ENCODE peak calls at places on chromosomes 6 and 20, in nine cellular contexts. One of them, this sample, is unnamed.

GRCh38 chr6:169132361-169132895 is 121.2 kb downstream of the THBS2 start:
- DNase-seq in RWPE2: no peak
- DNase-seq in tibial artery: no peak
- DNase-seq in HCT116: no peak
- DNase-seq in A673: no peak
- DNase-seq in esophagus muscularis mucosa: peak
- DNase-seq in MM.1S: no peak
- DNase-seq in sigmoid colon: no peak
- DNase-seq in astrocyte of the spinal cord: no peak
- DNase-seq in this sample: no peak

GRCh38 chr20:33970229-33970628 is 23.5 kb upstream of the RALY start:
- DNase-seq in RWPE2: peak
- DNase-seq in tibial artery: no peak
- DNase-seq in HCT116: no peak
- DNase-seq in A673: no peak
- DNase-seq in esophagus muscularis mucosa: no peak
- DNase-seq in MM.1S: no peak
- DNase-seq in sigmoid colon: no peak
- DNase-seq in astrocyte of the spinal cord: no peak
- DNase-seq in this sample: no peak

GRCh38 chr6:168440520-168441433 is at the start of gene SMOC2:
- DNase-seq in RWPE2: no peak
- DNase-seq in tibial artery: no peak
- DNase-seq in HCT116: no peak
- DNase-seq in A673: peak
- DNase-seq in esophagus muscularis mucosa: no peak
- DNase-seq in MM.1S: no peak
- DNase-seq in sigmoid colon: no peak
- DNase-seq in astrocyte of the spinal cord: no peak
- DNase-seq in this sample: no peak

GRCh38 chr6:9933674-9934073 is 481.2 kb downstream of the TFAP2A start:
- DNase-seq in RWPE2: no peak
- DNase-seq in tibial artery: no peak
- DNase-seq in HCT116: no peak
- DNase-seq in A673: no peak
- DNase-seq in esophagus muscularis mucosa: no peak
- DNase-seq in MM.1S: no peak
- DNase-seq in sigmoid colon: no peak
- DNase-seq in astrocyte of the spinal cord: peak
- DNase-seq in this sample: no peak

GRCh38 chr6:130047440-130047995 is 29.1 kb downstream of the L3MBTL3 start:
- DNase-seq in RWPE2: no peak
- DNase-seq in tibial artery: no peak
- DNase-seq in HCT116: no peak
- DNase-seq in A673: no peak
- DNase-seq in esophagus muscularis mucosa: no peak
- DNase-seq in MM.1S: no peak
- DNase-seq in sigmoid colon: no peak
- DNase-seq in astrocyte of the spinal cord: no peak
- DNase-seq in this sample: no peak

GRCh38 chr6:155787168-155787567 is 331.5 kb upstream of the NOX3 start:
- DNase-seq in RWPE2: no peak
- DNase-seq in tibial artery: no peak
- DNase-seq in HCT116: no peak
- DNase-seq in A673: no peak
- DNase-seq in esophagus muscularis mucosa: no peak
- DNase-seq in MM.1S: no peak
- DNase-seq in sigmoid colon: no peak
- DNase-seq in astrocyte of the spinal cord: no peak
- DNase-seq in this sample: no peak

GRCh38 chr6:40950986-40951730 is 87.9 kb downstream of the UNC5CL start:
- DNase-seq in RWPE2: no peak
- DNase-seq in tibial artery: no peak
- DNase-seq in HCT116: no peak
- DNase-seq in A673: no peak
- DNase-seq in esophagus muscularis mucosa: no peak
- DNase-seq in MM.1S: no peak
- DNase-seq in sigmoid colon: no peak
- DNase-seq in astrocyte of the spinal cord: peak
- DNase-seq in this sample: no peak

GRCh38 chr6:2020909-2021308 is 224.5 kb downstream of the GMDS start:
- DNase-seq in RWPE2: no peak
- DNase-seq in tibial artery: no peak
- DNase-seq in HCT116: no peak
- DNase-seq in A673: peak
- DNase-seq in esophagus muscularis mucosa: no peak
- DNase-seq in MM.1S: no peak
- DNase-seq in sigmoid colon: no peak
- DNase-seq in astrocyte of the spinal cord: peak
- DNase-seq in this sample: no peak

GRCh38 chr20:57953638-57954037 is 243.8 kb upstream of the PMEPA1 start:
- DNase-seq in RWPE2: no peak
- DNase-seq in tibial artery: no peak
- DNase-seq in HCT116: no peak
- DNase-seq in A673: peak
- DNase-seq in esophagus muscularis mucosa: no peak
- DNase-seq in MM.1S: no peak
- DNase-seq in sigmoid colon: no peak
- DNase-seq in astrocyte of the spinal cord: peak
- DNase-seq in this sample: no peak

GRCh38 chr20:22775671-22776139 is 191.3 kb upstream of the FOXA2 start:
- DNase-seq in RWPE2: peak
- DNase-seq in tibial artery: no peak
- DNase-seq in HCT116: peak
- DNase-seq in A673: no peak
- DNase-seq in esophagus muscularis mucosa: no peak
- DNase-seq in MM.1S: no peak
- DNase-seq in sigmoid colon: no peak
- DNase-seq in astrocyte of the spinal cord: peak
- DNase-seq in this sample: no peak

GRCh38 chr6:122184260-122184934 is 215.1 kb upstream of the HSF2 start:
- DNase-seq in RWPE2: no peak
- DNase-seq in tibial artery: no peak
- DNase-seq in HCT116: peak
- DNase-seq in A673: peak
- DNase-seq in esophagus muscularis mucosa: no peak
- DNase-seq in MM.1S: no peak
- DNase-seq in sigmoid colon: no peak
- DNase-seq in astrocyte of the spinal cord: peak
- DNase-seq in this sample: no peak
- TF ChIP-seq CTCF in RWPE2: peak
- TF ChIP-seq CTCF in tibial artery: peak
- TF ChIP-seq CTCF in HCT116: peak
- TF ChIP-seq CTCF in A673: peak
- TF ChIP-seq CTCF in esophagus muscularis mucosa: peak
- TF ChIP-seq CTCF in MM.1S: no peak
- TF ChIP-seq CTCF in sigmoid colon: peak
- TF ChIP-seq CTCF in astrocyte of the spinal cord: peak
- TF ChIP-seq CTCF in this sample: no peak

GRCh38 chr20:62705626-62706025 is 3.0 kb upstream of the NTSR1 start:
- DNase-seq in RWPE2: peak
- DNase-seq in tibial artery: no peak
- DNase-seq in HCT116: no peak
- DNase-seq in A673: no peak
- DNase-seq in esophagus muscularis mucosa: no peak
- DNase-seq in MM.1S: no peak
- DNase-seq in sigmoid colon: no peak
- DNase-seq in astrocyte of the spinal cord: no peak
- DNase-seq in this sample: no peak

GRCh38 chr20:62702886-62703852 is 5.5 kb upstream of the NTSR1 start:
- DNase-seq in RWPE2: peak
- DNase-seq in tibial artery: no peak
- DNase-seq in HCT116: peak
- DNase-seq in A673: peak
- DNase-seq in esophagus muscularis mucosa: no peak
- DNase-seq in MM.1S: no peak
- DNase-seq in sigmoid colon: peak
- DNase-seq in astrocyte of the spinal cord: peak
- DNase-seq in this sample: no peak

GRCh38 chr20:62703853-62704228 is 4.8 kb upstream of the NTSR1 start:
- DNase-seq in RWPE2: no peak
- DNase-seq in tibial artery: no peak
- DNase-seq in HCT116: no peak
- DNase-seq in A673: no peak
- DNase-seq in esophagus muscularis mucosa: no peak
- DNase-seq in MM.1S: no peak
- DNase-seq in sigmoid colon: no peak
- DNase-seq in astrocyte of the spinal cord: peak
- DNase-seq in this sample: no peak

GRCh38 chr20:62706344-62706743 is 2.3 kb upstream of the NTSR1 start:
- DNase-seq in RWPE2: no peak
- DNase-seq in tibial artery: no peak
- DNase-seq in HCT116: no peak
- DNase-seq in A673: no peak
- DNase-seq in esophagus muscularis mucosa: no peak
- DNase-seq in MM.1S: no peak
- DNase-seq in sigmoid colon: no peak
- DNase-seq in astrocyte of the spinal cord: no peak
- DNase-seq in this sample: no peak

DNA sequence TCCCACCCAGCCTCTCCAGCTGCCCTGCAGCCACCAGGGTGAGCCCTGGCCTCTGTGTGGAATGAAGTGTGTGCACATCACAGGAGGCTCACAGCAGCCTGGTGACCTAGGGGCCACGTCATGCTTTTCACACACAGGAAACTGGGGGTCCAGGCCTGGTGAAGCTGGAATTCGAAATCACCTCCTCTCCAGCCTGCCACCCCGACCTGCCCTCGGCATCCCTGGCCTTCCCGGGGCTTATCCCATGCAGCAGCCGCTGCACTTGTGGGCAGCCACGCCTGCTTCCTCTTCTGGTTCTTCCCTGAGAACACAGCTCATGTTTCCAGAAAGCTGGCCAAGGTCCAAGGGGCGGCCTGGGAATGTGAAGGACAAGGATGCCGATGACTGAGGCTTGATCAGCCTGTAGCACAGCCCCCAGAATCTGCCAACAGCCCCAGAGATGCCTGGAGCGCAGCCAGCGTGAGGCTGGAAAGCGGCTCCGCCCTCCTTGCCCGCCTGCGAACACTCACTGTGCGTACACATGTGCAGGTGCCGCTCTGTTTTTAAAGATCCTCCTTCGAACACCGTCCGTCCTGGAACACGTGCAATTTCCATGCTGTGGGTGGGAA is 4.2 kb upstream of the NTSR1 start:
- DNase-seq in RWPE2: peak
- DNase-seq in tibial artery: peak
- DNase-seq in HCT116: peak
- DNase-seq in A673: peak
- DNase-seq in esophagus muscularis mucosa: no peak
- DNase-seq in MM.1S: no peak
- DNase-seq in sigmoid colon: peak
- DNase-seq in astrocyte of the spinal cord: peak
- DNase-seq in this sample: no peak
- TF ChIP-seq CTCF in RWPE2: no peak
- TF ChIP-seq CTCF in tibial artery: no peak
- TF ChIP-seq CTCF in HCT116: no peak
- TF ChIP-seq CTCF in A673: no peak
- TF ChIP-seq CTCF in esophagus muscularis mucosa: no peak
- TF ChIP-seq CTCF in MM.1S: no peak
- TF ChIP-seq CTCF in sigmoid colon: no peak
- TF ChIP-seq CTCF in astrocyte of the spinal cord: no peak
- TF ChIP-seq CTCF in this sample: no peak

GRCh38 chr6:109787312-109787711 is 96.2 kb downstream of the FIG4 start:
- DNase-seq in RWPE2: no peak
- DNase-seq in tibial artery: no peak
- DNase-seq in HCT116: no peak
- DNase-seq in A673: no peak
- DNase-seq in esophagus muscularis mucosa: no peak
- DNase-seq in MM.1S: no peak
- DNase-seq in sigmoid colon: no peak
- DNase-seq in astrocyte of the spinal cord: no peak
- DNase-seq in this sample: no peak

GRCh38 chr6:109781001-109781400 is 89.9 kb downstream of the FIG4 start:
- DNase-seq in RWPE2: no peak
- DNase-seq in tibial artery: no peak
- DNase-seq in HCT116: no peak
- DNase-seq in A673: no peak
- DNase-seq in esophagus muscularis mucosa: no peak
- DNase-seq in MM.1S: no peak
- DNase-seq in sigmoid colon: no peak
- DNase-seq in astrocyte of the spinal cord: no peak
- DNase-seq in this sample: no peak

GRCh38 chr6:109788687-109789086 is 97.6 kb downstream of the FIG4 start:
- DNase-seq in RWPE2: no peak
- DNase-seq in tibial artery: peak
- DNase-seq in HCT116: no peak
- DNase-seq in A673: no peak
- DNase-seq in esophagus muscularis mucosa: no peak
- DNase-seq in MM.1S: no peak
- DNase-seq in sigmoid colon: no peak
- DNase-seq in astrocyte of the spinal cord: no peak
- DNase-seq in this sample: no peak

GRCh38 chr6:109782401-109783046 is 91.4 kb downstream of the FIG4 start:
- DNase-seq in RWPE2: no peak
- DNase-seq in tibial artery: no peak
- DNase-seq in HCT116: no peak
- DNase-seq in A673: no peak
- DNase-seq in esophagus muscularis mucosa: no peak
- DNase-seq in MM.1S: no peak
- DNase-seq in sigmoid colon: no peak
- DNase-seq in astrocyte of the spinal cord: no peak
- DNase-seq in this sample: no peak

DNA sequence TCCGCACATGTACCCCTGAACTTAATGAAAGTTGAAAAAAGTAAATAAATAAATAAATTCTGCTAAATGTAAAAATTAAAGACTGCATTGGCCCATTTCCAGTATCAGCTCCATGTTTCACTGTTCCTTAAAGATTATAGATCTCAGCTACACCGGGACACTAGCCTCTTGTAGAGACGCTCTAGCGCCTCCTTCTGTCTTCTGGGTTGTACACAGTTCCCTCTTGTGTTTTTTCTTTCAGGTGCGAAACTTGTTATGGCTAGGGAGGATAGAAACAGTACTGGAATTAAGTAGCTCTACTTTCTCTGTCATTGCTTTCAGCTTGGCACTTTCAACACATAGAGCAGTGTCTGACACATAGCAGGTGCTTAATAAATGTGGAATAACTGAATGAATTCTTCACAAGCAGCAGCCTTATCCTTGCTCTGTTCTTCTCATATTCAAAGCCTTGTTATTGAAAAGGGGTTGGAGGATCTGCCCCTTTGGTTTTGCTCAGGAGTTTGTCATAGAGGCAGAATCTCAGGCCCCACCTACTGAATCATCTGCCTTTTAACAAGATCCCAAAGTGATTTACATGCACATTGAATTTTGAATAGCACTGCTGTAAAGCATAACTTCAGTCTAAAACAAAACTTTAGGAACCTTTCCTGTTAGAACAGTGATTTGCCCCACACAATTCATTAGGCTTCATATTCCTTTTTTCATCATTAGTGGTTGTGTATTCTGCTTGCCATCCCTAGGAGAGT is 92.3 kb downstream of the FIG4 start:
- DNase-seq in RWPE2: no peak
- DNase-seq in tibial artery: no peak
- DNase-seq in HCT116: no peak
- DNase-seq in A673: no peak
- DNase-seq in esophagus muscularis mucosa: no peak
- DNase-seq in MM.1S: no peak
- DNase-seq in sigmoid colon: no peak
- DNase-seq in astrocyte of the spinal cord: no peak
- DNase-seq in this sample: no peak
- TF ChIP-seq CTCF in RWPE2: no peak
- TF ChIP-seq CTCF in tibial artery: no peak
- TF ChIP-seq CTCF in HCT116: peak
- TF ChIP-seq CTCF in A673: peak
- TF ChIP-seq CTCF in esophagus muscularis mucosa: peak
- TF ChIP-seq CTCF in MM.1S: peak
- TF ChIP-seq CTCF in sigmoid colon: no peak
- TF ChIP-seq CTCF in astrocyte of the spinal cord: peak
- TF ChIP-seq CTCF in this sample: peak

GRCh38 chr6:5034736-5035135 is 30.9 kb upstream of the RPP40 start:
- DNase-seq in RWPE2: no peak
- DNase-seq in tibial artery: no peak
- DNase-seq in HCT116: no peak
- DNase-seq in A673: no peak
- DNase-seq in esophagus muscularis mucosa: no peak
- DNase-seq in MM.1S: no peak
- DNase-seq in sigmoid colon: no peak
- DNase-seq in astrocyte of the spinal cord: no peak
- DNase-seq in this sample: no peak
- TF ChIP-seq CTCF in RWPE2: no peak
- TF ChIP-seq CTCF in tibial artery: no peak
- TF ChIP-seq CTCF in HCT116: no peak
- TF ChIP-seq CTCF in A673: no peak
- TF ChIP-seq CTCF in esophagus muscularis mucosa: no peak
- TF ChIP-seq CTCF in MM.1S: no peak
- TF ChIP-seq CTCF in sigmoid colon: no peak
- TF ChIP-seq CTCF in astrocyte of the spinal cord: no peak
- TF ChIP-seq CTCF in this sample: no peak

This sample was measured in GM13977.